ENCODE peak calls at places on chromosome 19, in six cellular contexts. T, J, X, L, W and A are unnamed samples.
A peak's percentile ranks its signal among the peaks of the same experiment; 100 is the strongest.

GRCh38 chr19:16076154-16076957 is at the start of gene TPM4:
- DNase-seq in T (peak; percentile 86), J (peak; percentile 97), X (peak; percentile 96), L (peak; percentile 97), W (peak; percentile 85), A (peak; percentile 97)

GRCh38 chr19:409006-409514 is at the start of gene C2CD4C:
- DNase-seq in T (no peak), J (peak; percentile 23), X (no peak), L (peak; percentile 19), W (no peak), A (no peak)

GRCh38 chr19:50479761-50480251 is 3.2 kb upstream of the GARIN5A start:
- DNase-seq in T (no peak), J (no peak), X (no peak), L (no peak), W (no peak), A (no peak)

GRCh38 chr19:13505761-13506549 is at the start of gene CACNA1A:
- DNase-seq in T (peak; percentile 56), J (peak; percentile 42), X (peak; percentile 19), L (no peak), W (no peak), A (no peak)

GRCh38 chr19:5150331-5150901 is 181.5 kb downstream of the KDM4B start:
- DNase-seq in T (no peak), J (no peak), X (no peak), L (no peak), W (no peak), A (no peak)

GRCh38 chr19:29671393-29672076 is 6.3 kb downstream of the PLEKHF1 start:
- DNase-seq in T (no peak), J (no peak), X (no peak), L (peak; percentile 43), W (no peak), A (peak; percentile 96)

GRCh38 chr19:14150770-14151661 is 14.6 kb upstream of the ASF1B start:
- DNase-seq in T (no peak), J (no peak), X (no peak), L (no peak), W (no peak), A (no peak)

GRCh38 chr19:34067861-34068271 is 104.4 kb upstream of the LSM14A start:
- DNase-seq in T (no peak), J (no peak), X (peak; percentile 34), L (no peak), W (no peak), A (peak; percentile 55)

GRCh38 chr19:13033819-13034611 is 38.7 kb downstream of the NFIX start:
- DNase-seq in T (no peak), J (peak; percentile 77), X (peak; percentile 45), L (peak; percentile 43), W (no peak), A (no peak)

GRCh38 chr19:12792853-12793289 is 1.6 kb downstream of the JUNB start:
- DNase-seq in T (no peak), J (no peak), X (no peak), L (no peak), W (no peak), A (no peak)

GRCh38 chr19:374183-374885 is 29.7 kb upstream of the MIER2 start:
- DNase-seq in T (no peak), J (no peak), X (no peak), L (no peak), W (no peak), A (no peak)

GRCh38 chr19:32397736-32398135 is 7.8 kb upstream of the DPY19L3 start:
- DNase-seq in T (no peak), J (peak; percentile 2), X (peak; percentile 88), L (peak; percentile 62), W (no peak), A (peak; percentile 29)

GRCh38 chr19:14090509-14091085 is at the start of gene SAMD1:
- DNase-seq in T (peak; percentile 54), J (peak; percentile 92), X (peak; percentile 83), L (peak; percentile 91), W (no peak), A (peak; percentile 58)

GRCh38 chr19:55114566-55115145 is 2.8 kb downstream of the PPP1R12C start:
- DNase-seq in T (no peak), J (no peak), X (no peak), L (no peak), W (no peak), A (no peak)

GRCh38 chr19:55113570-55114039 is 3.8 kb downstream of the PPP1R12C start:
- DNase-seq in T (peak; percentile 86), J (peak; percentile 99), X (peak; percentile 92), L (peak; percentile 99), W (no peak), A (peak; percentile 61)

GRCh38 chr19:55111238-55111831 is 6.1 kb downstream of the PPP1R12C start:
- DNase-seq in T (no peak), J (no peak), X (no peak), L (no peak), W (no peak), A (no peak)

GRCh38 chr19:55112246-55112780 is 5.1 kb downstream of the PPP1R12C start:
- DNase-seq in T (no peak), J (no peak), X (no peak), L (no peak), W (no peak), A (no peak)

DNA sequence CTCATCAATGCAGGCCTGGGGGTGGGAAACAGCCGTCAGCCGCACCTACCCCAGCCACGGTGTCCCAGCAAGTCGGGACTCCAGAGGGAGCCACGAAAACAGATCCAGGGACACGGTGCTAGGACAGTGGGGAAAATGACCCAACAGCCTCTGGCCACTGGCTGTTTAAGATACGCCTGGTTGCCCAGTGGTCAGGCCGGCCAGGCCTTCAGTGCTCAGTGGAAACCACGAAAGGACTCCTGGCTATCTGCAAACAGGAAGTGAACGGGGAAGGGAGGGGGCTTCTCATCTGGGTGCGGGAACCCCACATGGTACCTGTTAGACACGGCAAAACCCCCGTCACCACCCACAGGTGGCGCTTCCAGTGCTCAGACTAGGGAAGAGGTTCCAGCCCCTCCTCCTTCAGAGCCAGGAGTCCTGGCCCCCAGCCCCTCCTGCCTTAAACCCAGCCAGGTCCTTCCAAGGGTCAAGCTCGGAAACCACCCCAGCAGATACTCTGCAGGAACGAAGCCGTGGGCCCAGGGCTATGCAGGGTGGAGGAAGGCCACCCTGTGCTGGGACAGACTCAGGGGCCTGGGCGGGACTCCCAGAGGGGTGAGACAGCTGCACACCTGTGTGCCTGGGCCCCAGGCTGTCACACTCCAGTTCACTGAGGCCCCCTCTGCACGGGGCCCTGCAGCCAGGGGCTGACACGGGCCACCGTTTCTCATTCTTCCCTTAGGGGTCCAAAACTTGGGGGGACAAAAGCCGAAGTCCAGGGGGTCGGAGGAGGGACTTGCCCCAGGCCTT is 4.5 kb downstream of the PPP1R12C start:
- DNase-seq in T (no peak), J (peak; percentile 52), X (no peak), L (no peak), W (no peak), A (no peak)
- H3K4me3 ChIP-seq in T (no peak overlapping the region), J (no peak overlapping the region), X (no peak overlapping the region), L (no peak overlapping the region), W (no peak overlapping the region), A (no peak overlapping the region)

GRCh38 chr19:46789371-46789770 is 977 bp upstream of the SLC1A5 start:
- DNase-seq in T (no peak), J (no peak), X (no peak), L (no peak), W (no peak), A (peak; percentile 98)
- H2AK5ac ChIP-seq in T (no peak overlapping the region), J (no peak overlapping the region), X (peak overlapping the region; percentile 20), L (no peak overlapping the region), W (no peak overlapping the region), A (no peak overlapping the region)

DNA sequence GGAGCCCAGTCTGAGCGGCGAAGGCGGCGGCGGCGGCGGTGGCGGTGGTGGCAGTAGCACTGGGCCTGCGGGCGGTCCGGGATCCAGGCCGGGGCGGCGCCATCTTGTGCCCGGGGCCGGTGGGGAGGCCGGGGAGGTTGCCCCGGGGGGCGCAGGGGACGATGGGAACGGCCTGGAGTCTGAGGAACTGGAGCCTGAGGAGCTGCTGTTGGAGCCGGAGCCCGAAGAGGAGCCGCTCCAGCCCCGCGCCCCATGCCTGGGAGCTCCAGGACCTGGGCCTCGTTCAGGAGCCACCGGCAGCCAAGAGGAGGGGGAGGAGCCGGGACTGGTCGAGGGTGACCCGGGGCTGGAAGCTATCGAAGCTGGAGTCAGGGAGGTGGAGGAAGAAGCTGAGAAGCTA is 11.6 kb downstream of the ZNF28 start:
- DNase-seq in T (no peak), J (no peak), X (no peak), L (no peak), W (no peak), A (no peak)
- H3K4me3 ChIP-seq in T (no peak overlapping the region), J (no peak overlapping the region), X (no peak overlapping the region), L (no peak overlapping the region), W (no peak overlapping the region), A (no peak overlapping the region)

GRCh38 chr19:51904331-51905165 is at the start of gene ZNF649:
- DNase-seq in T (peak; percentile 85), J (peak; percentile 97), X (peak; percentile 84), L (peak; percentile 90), W (peak; percentile 68), A (peak; percentile 88)
- H2AK5ac ChIP-seq in T (peak within 1 kb of the TSS; percentile 25), J (no peak within 1 kb of the TSS), X (peak within 1 kb of the TSS; percentile 8), L (no peak within 1 kb of the TSS), W (peak within 1 kb of the TSS; percentile 96), A (no peak within 1 kb of the TSS)

GRCh38 chr19:23286477-23286876 is 36.3 kb upstream of the ZNF724 start:
- DNase-seq in T (no peak), J (peak; percentile 57), X (no peak), L (no peak), W (no peak), A (peak; percentile 7)
- H3K4me3 ChIP-seq in T (no peak overlapping the region), J (no peak overlapping the region), X (no peak overlapping the region), L (no peak overlapping the region), W (no peak overlapping the region), A (no peak overlapping the region)

GRCh38 chr19:38686530-38686888 is 39.1 kb downstream of the ACTN4 start:
- DNase-seq in T (no peak), J (no peak), X (no peak), L (no peak), W (no peak), A (no peak)
- H2AK5ac ChIP-seq in T (no peak overlapping the region), J (no peak overlapping the region), X (peak overlapping the region; percentile 99), L (peak overlapping the region; percentile 99), W (peak overlapping the region; percentile 78), A (peak overlapping the region; percentile 98)